ENCODE peak calls at places on chromosomes 2 and 18, in seven cellular contexts. M is mesenchymal stem cell, R is neuronal stem cell, D is mesendoderm, C is IMR-90, W is trophoblast cell, J is H1. X is an unnamed sample.

GRCh38 chr2:42513252-42513918 is 19.6 kb upstream of the KCNG3 start:
- DNase-seq in M (peak; percentile 68), R (no peak), D (peak; percentile 92), C (peak; percentile 43), W (peak; percentile 43), J (no peak), X (peak; percentile 72)

GRCh38 chr2:104033399-104033798 is 820.5 kb upstream of the POU3F3 start:
- DNase-seq in M (no peak), R (peak; percentile 24), D (peak; percentile 62), C (no peak), W (no peak), J (no peak), X (no peak)

GRCh38 chr18:72376256-72376655 is 167.9 kb downstream of the CBLN2 start:
- DNase-seq in M (no peak), R (no peak), D (no peak), C (no peak), W (no peak), J (no peak), X (no peak)

GRCh38 chr2:88099798-88100488 is 27.9 kb downstream of the FABP1 start:
- DNase-seq in M (peak; percentile 22), R (peak; percentile 83), D (peak; percentile 98), C (peak; percentile 4), W (no peak), J (peak; percentile 88), X (peak; percentile 96)

GRCh38 chr2:170820647-170821630 is 4.3 kb downstream of the GAD1 start:
- DNase-seq in M (no peak), R (no peak), D (peak; percentile 67), C (no peak), W (no peak), J (no peak), X (peak; percentile 55)

GRCh38 chr18:48308027-48308635 is 101.1 kb downstream of the ZBTB7C start:
- DNase-seq in M (no peak), R (no peak), D (no peak), C (no peak), W (peak; percentile 80), J (no peak), X (no peak)

GRCh38 chr2:36445191-36445590 is 89.6 kb downstream of the CRIM1 start:
- DNase-seq in M (no peak), R (no peak), D (no peak), C (no peak), W (no peak), J (no peak), X (no peak)

GRCh38 chr18:74513149-74513882 is 17.2 kb downstream of the CNDP2 start:
- DNase-seq in M (no peak), R (no peak), D (no peak), C (no peak), W (peak; percentile 58), J (no peak), X (peak; percentile 10)

GRCh38 chr2:23377772-23378171 is 7.2 kb upstream of the KLHL29 start:
- DNase-seq in M (no peak), R (no peak), D (no peak), C (no peak), W (no peak), J (no peak), X (no peak)

GRCh38 chr18:652131-652530 is 5.3 kb upstream of the TYMS start:
- DNase-seq in M (no peak), R (no peak), D (no peak), C (no peak), W (no peak), J (no peak), X (no peak)

GRCh38 chr18:8477615-8478014 is 131.6 kb upstream of the RAB12 start:
- DNase-seq in M (no peak), R (no peak), D (no peak), C (no peak), W (no peak), J (no peak), X (no peak)

GRCh38 chr2:42808301-42808700 is 15.9 kb upstream of the HAAO start:
- DNase-seq in M (no peak), R (no peak), D (no peak), C (no peak), W (no peak), J (no peak), X (no peak)

GRCh38 chr2:172672999-172673726 is 62.5 kb upstream of the RAPGEF4 start:
- DNase-seq in M (no peak), R (no peak), D (no peak), C (no peak), W (peak; percentile 0), J (no peak), X (no peak)

GRCh38 chr18:11504962-11505361 is 104.4 kb upstream of the SLC35G4 start:
- DNase-seq in M (no peak), R (no peak), D (no peak), C (no peak), W (no peak), J (no peak), X (no peak)

GRCh38 chr2:141906673-141907072 is 224.1 kb downstream of the LRP1B start:
- DNase-seq in M (no peak), R (no peak), D (no peak), C (no peak), W (no peak), J (no peak), X (no peak)

GRCh38 chr18:4581966-4582365 is 126.9 kb upstream of the DLGAP1 start:
- DNase-seq in M (no peak), R (peak; percentile 49), D (no peak), C (no peak), W (no peak), J (no peak), X (no peak)

GRCh38 chr2:204470178-204470620 is 75.1 kb upstream of the PARD3B start:
- DNase-seq in M (peak; percentile 33), R (no peak), D (no peak), C (peak; percentile 37), W (no peak), J (no peak), X (no peak)

GRCh38 chr2:96150007-96150406 is 4.8 kb upstream of the DUSP2 start:
- DNase-seq in M (no peak), R (no peak), D (no peak), C (no peak), W (no peak), J (no peak), X (peak; percentile 19)

GRCh38 chr2:183614797-183615429 is 490.7 kb downstream of the NUP35 start:
- DNase-seq in M (no peak), R (no peak), D (no peak), C (no peak), W (no peak), J (no peak), X (no peak)

GRCh38 chr2:206275274-206276160 is 1.1 kb downstream of the ZDBF2 start:
- DNase-seq in M (peak; percentile 82), R (no peak), D (peak; percentile 62), C (peak; percentile 53), W (peak; percentile 24), J (no peak), X (no peak)

GRCh38 chr2:65075605-65076344 is 19.6 kb downstream of the CEP68 start:
- DNase-seq in M (no peak), R (no peak), D (peak; percentile 72), C (no peak), W (peak; percentile 68), J (no peak), X (peak; percentile 68)

GRCh38 chr2:98086491-98087446 is at the start of gene VWA3B:
- DNase-seq in M (peak; percentile 60), R (peak; percentile 60), D (peak; percentile 93), C (no peak), W (peak; percentile 94), J (peak; percentile 38), X (peak; percentile 87)

GRCh38 chr2:176484838-176485237 is 215.6 kb downstream of the MTX2 start:
- DNase-seq in M (no peak), R (no peak), D (no peak), C (no peak), W (no peak), J (no peak), X (no peak)

DNA sequence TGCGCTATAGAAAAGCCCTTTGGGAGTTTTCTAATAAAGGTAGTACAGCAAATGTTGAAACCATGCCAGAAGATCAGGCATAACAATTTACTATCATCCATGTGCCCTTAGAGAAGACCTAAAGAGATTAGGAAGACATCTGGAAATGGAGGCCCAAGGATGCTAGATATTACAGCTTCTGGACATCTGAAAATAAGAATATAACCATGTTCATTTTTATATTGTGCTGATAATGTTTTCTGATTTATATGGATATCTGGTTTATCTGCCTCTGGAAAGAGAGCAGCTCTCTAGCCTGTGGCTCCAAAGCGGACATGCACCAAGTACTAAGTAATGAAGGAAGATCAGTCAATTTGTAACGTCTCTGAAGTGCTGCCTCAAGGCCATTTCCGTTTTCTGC is 478.0 kb upstream of the DDX18 start:
- DNase-seq in M (no peak), R (no peak), D (no peak), C (no peak), W (no peak), J (no peak), X (no peak)
- H2BK120ac ChIP-seq in M (no peak overlapping the region), R (no peak overlapping the region), D (no peak overlapping the region), C (no peak overlapping the region), W (no peak overlapping the region), J (no peak overlapping the region), X (no peak overlapping the region)

DNA sequence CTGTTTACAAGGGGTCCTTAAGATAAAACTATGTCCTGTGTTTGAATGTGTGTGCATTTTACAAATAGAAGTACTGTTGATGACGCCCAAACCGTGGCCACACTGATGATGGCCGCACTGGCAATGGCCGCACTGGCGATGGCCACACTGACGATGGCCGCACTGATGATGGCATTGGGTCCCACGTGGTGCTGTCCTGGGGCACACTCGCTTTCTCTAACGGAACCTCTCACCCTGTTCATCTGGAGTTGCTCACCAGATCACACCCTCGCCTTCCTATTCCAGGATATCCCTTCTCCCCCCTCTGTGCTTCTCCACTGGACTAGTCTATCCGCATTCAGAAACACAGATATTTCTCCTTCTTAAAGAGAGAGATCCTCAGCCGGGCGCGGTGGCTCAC is 192.4 kb downstream of the EIPR1 start:
- DNase-seq in M (no peak), R (no peak), D (no peak), C (no peak), W (no peak), J (no peak), X (no peak)
- H2BK120ac ChIP-seq in M (no peak overlapping the region), R (no peak overlapping the region), D (no peak overlapping the region), C (no peak overlapping the region), W (no peak overlapping the region), J (no peak overlapping the region), X (no peak overlapping the region)

DNA sequence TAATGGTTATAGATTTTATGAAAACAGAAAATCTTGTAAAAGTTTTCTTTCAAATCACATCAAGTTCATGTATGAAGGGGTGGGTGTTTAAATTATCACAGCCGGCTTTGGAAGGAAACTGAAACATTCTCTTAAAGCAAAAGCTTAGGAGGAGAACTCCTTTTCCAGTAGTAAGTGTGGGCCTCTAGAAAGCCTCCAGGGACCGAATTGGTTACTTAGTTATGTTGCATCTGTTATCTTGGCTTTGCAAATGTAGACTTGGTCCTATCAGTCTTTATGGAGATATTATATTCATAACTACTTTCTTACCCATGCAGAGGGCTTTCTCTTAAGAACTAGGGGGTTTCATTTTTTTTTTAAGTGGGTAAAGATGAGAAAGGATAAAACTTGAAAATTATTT is 7.4 kb downstream of the NAB1 start:
- DNase-seq in M (no peak), R (no peak), D (no peak), C (no peak), W (no peak), J (no peak), X (no peak)
- H2BK120ac ChIP-seq in M (no peak overlapping the region), R (no peak overlapping the region), D (no peak overlapping the region), C (no peak overlapping the region), W (no peak overlapping the region), J (no peak overlapping the region), X (no peak overlapping the region)

DNA sequence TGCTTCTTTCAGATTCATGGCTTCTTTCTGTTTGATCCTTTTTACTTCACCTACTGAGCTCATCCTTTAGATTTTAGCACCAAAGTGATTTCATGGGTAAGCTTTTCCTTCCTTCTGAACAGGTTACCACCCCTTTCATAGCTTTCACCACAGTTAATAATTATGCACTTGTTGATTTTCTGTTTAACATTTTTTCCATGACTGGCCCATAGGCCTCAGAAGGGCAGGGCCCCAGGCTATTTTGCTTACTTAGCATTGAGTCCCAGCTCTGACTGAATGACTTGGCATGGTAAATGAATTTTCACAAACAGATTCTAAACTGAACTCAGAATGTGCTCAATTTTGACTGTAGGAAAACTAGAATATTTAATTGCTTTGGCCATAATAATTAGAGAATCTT is 177.0 kb downstream of the GCA start:
- DNase-seq in M (no peak), R (no peak), D (no peak), C (no peak), W (no peak), J (no peak), X (no peak)
- H2BK120ac ChIP-seq in M (no peak overlapping the region), R (no peak overlapping the region), D (no peak overlapping the region), C (no peak overlapping the region), W (no peak overlapping the region), J (no peak overlapping the region), X (no peak overlapping the region)

X was measured in H9.